ENCODE peak calls at places on chromosomes 11 and 22, in four cellular contexts. H is right cardiac atrium, W is keratinocyte, J is PC-9. C is an unnamed sample. For H3K4me1, the result is how much of the 10 kb centered on the place peaks cover.

GRCh38 chr11:115126515-115127208 is 377.6 kb downstream of the CADM1 start:
- DNase-seq in H (no peak), W (no peak), J (no peak), C (no peak)

GRCh38 chr22:19383292-19383691 is 48.2 kb downstream of the HIRA start:
- DNase-seq in J (no peak), H (no peak), W (no peak), C (no peak)

GRCh38 chr11:117701781-117702180 is 95.2 kb downstream of the DSCAML1 start:
- DNase-seq in J (no peak), H (no peak), W (no peak), C (no peak)

GRCh38 chr11:16081756-16082531 is 274.4 kb downstream of the SOX6 start:
- DNase-seq in W (no peak), H (no peak), J (no peak), C (no peak)

GRCh38 chr22:17578129-17578754 is 14.9 kb downstream of the SLC25A18 start:
- DNase-seq in H (peak), W (no peak), J (no peak), C (no peak)

GRCh38 chr11:96357794-96358193 is 14.8 kb upstream of the MAML2 start:
- DNase-seq in W (no peak), J (no peak), H (no peak), C (no peak)

GRCh38 chr11:76233936-76234703 is 27.8 kb upstream of the WNT11 start:
- DNase-seq in W (no peak), J (peak), H (peak), C (peak)

GRCh38 chr22:26763633-26764295 is 106.4 kb downstream of the MIAT start:
- DNase-seq in J (peak), H (no peak), W (peak), C (no peak)

GRCh38 chr11:3095712-3096361 is 38.6 kb upstream of the CARS1 start:
- DNase-seq in J (peak), H (peak), W (no peak), C (peak)

GRCh38 chr11:112016088-112016764 is 9.0 kb upstream of the DLAT start:
- DNase-seq in J (no peak), W (no peak), H (no peak), C (peak)

GRCh38 chr22:31177420-31178162 is 17.6 kb downstream of the RNF185 start:
- DNase-seq in W (peak), J (no peak), H (no peak), C (no peak)

GRCh38 chr22:27644566-27644965 is 157.0 kb downstream of the MN1 start:
- DNase-seq in H (no peak), J (no peak), W (no peak), C (no peak)

GRCh38 chr11:88275636-88276035 is 61.9 kb downstream of the CTSC start:
- DNase-seq in J (no peak), H (no peak), W (no peak), C (no peak)

GRCh38 chr11:133598879-133599278 is 66.6 kb upstream of the OPCML start:
- DNase-seq in W (no peak), H (no peak), J (no peak), C (no peak)

GRCh38 chr22:27378994-27379393 is 422.6 kb downstream of the MN1 start:
- DNase-seq in J (no peak), H (no peak), W (no peak), C (no peak)

GRCh38 chr11:111585371-111585770 is 16.9 kb upstream of the SIK2 start:
- DNase-seq in J (no peak), W (no peak), H (peak), C (no peak)

GRCh38 chr22:31099386-31099785 is 8.0 kb downstream of the SELENOM start:
- DNase-seq in J (peak), H (peak), W (no peak), C (no peak)

GRCh38 chr22:28604961-28605360 is 74.7 kb downstream of the TTC28 start:
- DNase-seq in H (no peak), J (no peak), W (no peak), C (no peak)

GRCh38 chr11:8209208-8209807 is 40.5 kb upstream of the RIC3 start:
- DNase-seq in H (peak), J (no peak), W (no peak), C (no peak)

GRCh38 chr11:65132988-65133700 is 1.2 kb downstream of the SYVN1 start:
- DNase-seq in H (no peak), J (peak), W (peak), C (peak)

GRCh38 chr11:44858796-44859527 is 91.7 kb downstream of the TP53I11 start:
- DNase-seq in J (no peak), H (no peak), W (no peak), C (no peak)

GRCh38 chr22:29341849-29342127 is 26.3 kb upstream of the RASL10A start:
- DNase-seq in W (no peak), H (no peak), J (no peak), C (no peak)

GRCh38 chr11:113505046-113505445 is 29.8 kb upstream of the DRD2 start:
- DNase-seq in J (no peak), H (no peak), W (no peak), C (no peak)

GRCh38 chr22:39530692-39531331 is 1.7 kb downstream of the RPS19BP1 start:
- DNase-seq in J (peak), H (no peak), W (no peak), C (peak)
- H3K4me1 ChIP-seq in J (under half), H (under half), W (under half), C (under half)

GRCh38 chr11:35388054-35388453 is 31.3 kb downstream of the SLC1A2 start:
- DNase-seq in W (no peak), J (no peak), H (no peak), C (no peak)
- H3K4me1 ChIP-seq in W (under half), J (under half), H (under half), C (under half)

DNA sequence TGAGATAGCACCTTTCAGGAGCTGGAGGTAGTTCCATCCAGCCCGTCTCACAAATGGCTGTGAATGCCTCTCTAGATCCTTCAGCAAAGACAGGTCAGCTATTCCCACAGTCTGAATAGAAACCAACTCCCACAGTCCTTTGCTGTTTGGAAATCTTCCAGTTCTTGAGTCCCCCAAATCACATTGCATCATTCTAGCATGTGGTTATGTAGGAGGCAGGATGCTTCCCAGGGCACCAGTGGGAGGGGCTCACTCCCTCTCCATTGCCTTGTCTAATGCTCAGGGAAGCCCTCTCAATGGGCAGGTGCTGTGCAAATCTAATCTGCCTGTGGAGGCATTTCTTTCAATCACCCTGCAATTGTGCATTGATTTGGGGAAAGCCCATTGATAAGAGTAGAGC is 14.6 kb downstream of the NAV2 start:
- DNase-seq in H (no peak), J (peak), W (no peak), C (no peak)
- H3K4me1 ChIP-seq in H (under half), J (half or more), W (under half), C (under half)

GRCh38 chr11:30926130-30926529 is 340.0 kb upstream of the MPPED2 start:
- DNase-seq in H (no peak), W (no peak), J (no peak), C (no peak)
- H3K4me1 ChIP-seq in H (under half), W (under half), J (under half), C (under half)

GRCh38 chr11:106914409-106914808 is 103.9 kb downstream of the GUCY1A2 start:
- DNase-seq in J (no peak), H (no peak), W (no peak), C (no peak)
- H3K4me1 ChIP-seq in J (under half), H (under half), W (under half), C (under half)

C was measured in small intestine.